ENCODE peak calls at places on chromosomes 11 and 22, in eight cellular contexts. H is T-cell; I is transverse colon; N is NCI-H748 treated with DMSO at 0.1 percent for 48 hours; B is IMR-90; W is stimulated activated CD4-positive, alpha-beta T cell treated with anti-CD3 and anti-CD28 coated beads, Interleukin-12 subunit alpha, Interleukin-12 subunit beta, amount 100 ng/mL, for 4 hours; Y is RWPE2; E is ACHN. R is an unnamed sample.

GRCh38 chr11:1075341-1075911 is 752 bp downstream of the MUC2 start:
- DNase-seq in H (no peak), I (no peak), N (no peak), B (no peak), W (no peak), Y (peak), E (no peak), R (peak)

GRCh38 chr11:35992551-35992950 is 48.7 kb downstream of the LDLRAD3 start:
- DNase-seq in H (no peak), I (no peak), N (no peak), B (no peak), W (no peak), Y (no peak), E (no peak), R (no peak)

GRCh38 chr11:120562806-120563425 is 51.4 kb downstream of the GRIK4 start:
- DNase-seq in H (no peak), I (no peak), N (no peak), B (no peak), W (no peak), Y (no peak), E (no peak), R (no peak)

GRCh38 chr22:32327066-32327465 is 30.6 kb upstream of the RFPL3 start:
- DNase-seq in H (no peak), I (no peak), N (no peak), B (no peak), W (no peak), Y (no peak), E (no peak), R (no peak)

GRCh38 chr22:50190182-50190951 is 4.7 kb downstream of the TRABD start:
- DNase-seq in H (peak), I (peak), N (no peak), B (no peak), W (peak), Y (peak), E (peak), R (peak)

GRCh38 chr11:9330387-9331384 is 16.3 kb upstream of the TMEM41B start:
- DNase-seq in H (no peak), I (no peak), N (no peak), B (peak), W (no peak), Y (no peak), E (no peak), R (no peak)

GRCh38 chr11:7632211-7632610 is 41.1 kb downstream of the CYB5R2 start:
- DNase-seq in H (no peak), I (no peak), N (no peak), B (no peak), W (no peak), Y (no peak), E (no peak), R (no peak)

GRCh38 chr11:35163209-35163608 is 24.2 kb downstream of the CD44 start:
- DNase-seq in H (no peak), I (no peak), N (no peak), B (no peak), W (no peak), Y (no peak), E (peak), R (no peak)

GRCh38 chr11:10441652-10442503 is 13.2 kb upstream of the AMPD3 start:
- DNase-seq in H (no peak), I (no peak), N (no peak), B (no peak), W (no peak), Y (no peak), E (no peak), R (no peak)